ENCODE peak calls at places on chromosomes 1 and 21, in four cellular contexts. F is Calu3, B is lower leg skin, O is ovary. X is an unnamed sample.

GRCh38 chr1:43414634-43415223 is 25.0 kb downstream of the SZT2 start:
- DNase-seq in F (peak), B (peak), O (peak), X (peak)

GRCh38 chr1:207085887-207086286 is 2.8 kb upstream of the C4BPB start:
- DNase-seq in B (no peak), O (no peak), F (no peak), X (no peak)

GRCh38 chr1:219478811-219479210 is 134.1 kb downstream of the ZC3H11B start:
- DNase-seq in O (no peak), B (no peak), F (no peak), X (no peak)

GRCh38 chr1:94382163-94382562 is 36.0 kb upstream of the ABCD3 start:
- DNase-seq in O (no peak), B (peak), F (peak), X (no peak)

GRCh38 chr21:28704746-28705145 is 287.9 kb downstream of the LTN1 start:
- DNase-seq in F (no peak), B (peak), O (no peak), X (no peak)

GRCh38 chr1:182198006-182198605 is 136.6 kb upstream of the ZNF648 start:
- DNase-seq in B (no peak), O (no peak), F (peak), X (peak)

GRCh38 chr1:233294991-233295774 is at the start of gene PCNX2:
- DNase-seq in O (peak), F (peak), B (no peak), X (peak)

GRCh38 chr1:12052997-12053686 is 10.0 kb upstream of the TNFRSF8 start:
- DNase-seq in F (no peak), B (no peak), O (peak), X (no peak)

GRCh38 chr21:37862536-37862935 is 53.7 kb downstream of the KCNJ6 start:
- DNase-seq in B (no peak), O (no peak), F (peak), X (peak)

GRCh38 chr1:91883470-91883869 is 2.5 kb downstream of the TGFBR3 start:
- DNase-seq in O (no peak), B (no peak), F (no peak), X (peak)

GRCh38 chr1:54326577-54327385 is 79.4 kb downstream of the SSBP3 start:
- DNase-seq in F (no peak), O (no peak), B (no peak), X (no peak)

GRCh38 chr1:205274041-205274691 is 46.4 kb downstream of the TMCC2 start:
- DNase-seq in F (no peak), O (no peak), B (no peak), X (no peak)

GRCh38 chr1:207844374-207844773 is 66.6 kb downstream of the CD34 start:
- DNase-seq in B (no peak), O (no peak), F (no peak), X (no peak)

GRCh38 chr1:116808476-116809180 is 54.4 kb downstream of the CD2 start:
- DNase-seq in O (no peak), F (no peak), B (no peak), X (no peak)

GRCh38 chr1:93177991-93178390 is 2.2 kb downstream of the TMED5 start:
- DNase-seq in O (no peak), F (no peak), B (no peak), X (peak)

GRCh38 chr21:26572668-26573381 is at the start of gene CYYR1:
- DNase-seq in B (no peak), F (no peak), O (no peak), X (no peak)

GRCh38 chr1:98897479-98897878 is 107.2 kb downstream of the PLPPR5 start:
- DNase-seq in F (no peak), O (no peak), B (no peak), X (no peak)
- TF ChIP-seq CTCF in F (no peak), O (no peak), B (no peak), X (no peak)

GRCh38 chr21:45406801-45407628 is 2.0 kb downstream of the COL18A1 start:
- DNase-seq in O (peak), F (no peak), B (no peak), X (no peak)
- TF ChIP-seq CTCF in O (no peak), F (no peak), B (no peak), X (no peak)

GRCh38 chr1:242449211-242449610 is 75.3 kb downstream of the PLD5 start:
- DNase-seq in F (no peak), O (no peak), B (no peak), X (no peak)

GRCh38 chr1:242452573-242452972 is 71.9 kb downstream of the PLD5 start:
- DNase-seq in B (no peak), F (no peak), O (no peak), X (no peak)

GRCh38 chr1:242455052-242455361 is 69.5 kb downstream of the PLD5 start:
- DNase-seq in F (no peak), B (no peak), O (no peak), X (no peak)

GRCh38 chr1:242454262-242455051 is 70.0 kb downstream of the PLD5 start:
- DNase-seq in F (peak), O (no peak), B (no peak), X (peak)
- TF ChIP-seq CTCF in F (peak), O (no peak), B (no peak), X (peak)

DNA sequence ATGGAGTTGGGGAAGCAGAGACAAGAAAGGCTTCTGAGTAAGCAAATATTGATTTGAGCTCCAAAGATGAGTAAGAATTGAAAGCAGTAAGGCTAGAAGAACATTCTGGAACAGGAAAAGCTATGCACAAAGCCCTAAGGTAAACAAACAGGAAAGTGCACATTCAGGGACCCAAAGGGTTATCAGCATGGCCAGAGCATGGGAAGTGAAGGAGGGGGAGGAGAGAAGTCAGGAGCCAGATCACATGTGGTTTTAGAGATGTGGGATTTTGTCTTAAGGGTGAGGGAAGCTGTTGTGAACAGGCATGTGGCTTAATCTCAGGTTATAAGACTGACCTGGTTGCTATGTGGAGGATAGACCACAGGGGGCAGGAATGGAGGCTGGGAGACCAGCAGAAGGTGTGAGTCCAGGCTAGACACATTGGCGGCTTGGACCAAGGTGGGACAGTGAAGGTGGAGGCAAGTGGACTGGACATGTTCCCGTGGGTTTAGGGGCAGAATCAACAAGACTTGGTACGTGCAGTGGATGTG is 7.5 kb downstream of the CSF1 start:
- DNase-seq in O (peak), F (no peak), B (no peak), X (no peak)
- TF ChIP-seq CTCF in O (no peak), F (no peak), B (no peak), X (peak)

DNA sequence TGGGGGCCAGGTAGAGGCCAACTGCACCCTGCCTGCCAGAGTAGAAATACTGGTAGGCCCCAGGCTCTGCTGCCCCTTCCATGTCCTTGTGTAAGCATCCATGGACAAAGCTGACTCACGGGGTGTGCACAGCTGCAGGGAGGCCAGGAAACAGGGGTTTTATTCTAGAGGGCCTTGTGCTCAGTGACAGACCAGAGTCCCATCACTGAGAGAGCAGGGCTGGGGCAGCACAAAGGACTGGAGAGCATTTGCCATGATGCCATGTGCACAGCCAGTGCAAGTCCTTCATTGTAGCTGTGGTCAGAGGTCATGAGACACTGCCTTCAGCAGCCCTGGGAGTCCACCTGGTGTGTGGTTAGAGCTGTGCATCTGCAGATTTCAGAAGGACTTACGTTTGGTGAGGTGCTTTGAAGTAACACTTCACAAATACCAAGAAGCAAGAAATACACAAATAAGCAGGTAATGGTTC is 8.1 kb downstream of the ARF1 start:
- DNase-seq in F (no peak), B (no peak), O (no peak), X (no peak)
- TF ChIP-seq CTCF in F (no peak), B (no peak), O (no peak), X (no peak)

GRCh38 chr1:119449964-119450363 is 35.0 kb downstream of the HSD3B2 start:
- DNase-seq in O (no peak), B (no peak), F (no peak), X (no peak)

GRCh38 chr1:119451158-119451557 is 36.2 kb downstream of the HSD3B2 start:
- DNase-seq in O (no peak), F (no peak), B (no peak), X (no peak)

GRCh38 chr1:119447344-119447743 is 32.4 kb downstream of the HSD3B2 start:
- DNase-seq in F (no peak), B (no peak), O (no peak), X (no peak)

GRCh38 chr1:119452085-119452484 is 37.1 kb downstream of the HSD3B2 start:
- DNase-seq in F (no peak), B (no peak), O (no peak), X (no peak)

GRCh38 chr1:119448112-119448511 is 33.2 kb downstream of the HSD3B2 start:
- DNase-seq in B (no peak), O (no peak), F (peak), X (no peak)
- TF ChIP-seq CTCF in B (no peak), O (no peak), F (no peak), X (peak)

DNA sequence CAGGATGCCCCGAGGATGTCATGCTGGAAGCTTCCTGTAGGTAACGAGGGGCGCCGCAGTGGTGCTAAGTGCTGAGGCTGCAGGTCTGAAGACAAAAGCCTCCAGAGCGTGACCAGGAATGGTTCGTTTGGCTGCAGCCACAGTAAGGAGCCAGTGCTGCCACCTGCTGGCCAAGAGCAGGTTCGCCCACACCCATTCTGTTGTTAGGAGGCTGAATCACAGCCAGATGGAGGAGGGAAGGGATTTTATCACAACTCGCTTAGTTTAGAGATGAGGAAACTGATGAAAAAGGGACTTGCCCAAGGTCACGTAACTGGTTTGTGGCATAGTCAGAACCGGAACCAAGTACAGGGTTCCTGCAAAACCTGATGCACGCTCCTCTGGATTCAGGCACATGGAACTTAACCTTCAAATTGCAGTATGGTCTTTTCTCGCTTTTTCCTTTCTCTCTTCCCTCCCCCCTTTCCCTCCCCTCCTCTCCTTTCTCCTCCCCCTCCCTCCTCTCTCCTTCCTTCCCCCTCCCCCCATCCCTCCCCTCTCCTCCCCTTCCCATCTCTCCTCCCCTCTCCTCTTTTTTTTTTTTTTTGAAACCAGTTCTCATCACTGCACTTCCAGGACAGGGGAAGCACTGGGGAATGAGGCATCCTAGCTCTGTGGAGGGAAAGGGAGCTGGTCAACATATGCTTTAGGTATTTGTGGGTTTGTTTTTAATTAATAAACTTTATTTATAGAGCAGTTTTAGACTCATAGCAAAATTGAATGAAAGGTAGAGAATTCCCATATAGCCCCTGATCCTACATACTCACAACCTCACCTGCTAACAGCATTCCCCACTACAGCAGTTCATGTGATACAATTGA is 81.8 kb downstream of the MPZL1 start:
- DNase-seq in O (peak), B (peak), F (peak), X (peak)
- TF ChIP-seq CTCF in O (peak), B (no peak), F (peak), X (peak)

DNA sequence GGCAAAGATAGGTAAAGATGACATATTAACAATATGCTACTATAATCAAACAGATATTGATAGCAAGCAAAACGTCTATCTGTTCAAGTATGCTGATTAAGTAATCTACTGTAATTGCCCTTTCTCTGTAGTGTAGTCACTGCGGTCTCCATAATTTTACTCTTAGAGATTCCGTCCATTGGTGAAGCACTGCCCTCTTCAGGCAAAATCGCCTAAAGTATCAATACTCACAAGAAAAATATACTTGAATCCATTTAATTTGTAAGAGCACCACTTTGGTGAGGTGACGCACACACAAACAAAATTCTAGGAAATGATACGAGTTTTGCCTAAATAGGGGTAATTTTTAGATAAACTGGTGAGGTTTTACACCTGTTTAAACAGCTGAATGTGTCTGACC is 434.6 kb upstream of the CHRM3 start:
- DNase-seq in F (peak), O (no peak), B (no peak), X (peak)
- TF ChIP-seq CTCF in F (peak), O (no peak), B (no peak), X (peak)

GRCh38 chr1:160428655-160429054 is 28.3 kb downstream of the VANGL2 start:
- DNase-seq in F (peak), O (peak), B (no peak), X (peak)
- TF ChIP-seq CTCF in F (peak), O (peak), B (no peak), X (peak)